ENCODE peak calls at places on chromosomes 3 and 15, in ten cellular contexts. D is gastrocnemius medialis; U is PC-9; O is PC-3; A is cardiac muscle cell; J is GM12864; V is naive thymus-derived CD4-positive, alpha-beta T cell; Y is keratinocyte; X is GM23338; K is tibial nerve. R is an unnamed sample.

GRCh38 chr15:96046620-96047240 is 283.8 kb upstream of the NR2F2 start:
- DNase-seq in D (no peak), U (no peak), O (no peak), A (no peak), J (no peak), V (no peak), Y (no peak), X (peak), K (no peak), R (no peak)

GRCh38 chr3:178966299-178967183 is 105.1 kb downstream of the ZMAT3 start:
- DNase-seq in D (no peak), U (no peak), O (peak), A (peak), J (peak), V (peak), Y (no peak), X (peak), K (peak), R (peak)

GRCh38 chr3:140188285-140188684 is 253.3 kb downstream of the CLSTN2 start:
- DNase-seq in D (peak), U (no peak), O (no peak), A (no peak), J (no peak), V (no peak), Y (no peak), X (no peak), K (no peak), R (no peak)

GRCh38 chr3:58839187-58839586 is 172.6 kb upstream of the FAM3D start:
- DNase-seq in D (no peak), U (no peak), O (no peak), A (no peak), J (no peak), V (no peak), Y (no peak), X (no peak), K (no peak), R (no peak)

GRCh38 chr3:128727996-128728395 is 2.0 kb downstream of the RAB7A start:
- DNase-seq in D (no peak), U (no peak), O (peak), A (no peak), J (no peak), V (no peak), Y (no peak), X (no peak), K (no peak), R (no peak)

GRCh38 chr3:52277071-52277964 is 1.1 kb downstream of the WDR82 start:
- DNase-seq in D (peak), U (peak), O (peak), A (peak), J (no peak), V (peak), Y (no peak), X (peak), K (peak), R (peak)

GRCh38 chr15:77025066-77025435 is 30.1 kb downstream of the PSTPIP1 start:
- DNase-seq in D (no peak), U (no peak), O (no peak), A (no peak), J (no peak), V (no peak), Y (no peak), X (no peak), K (no peak), R (no peak)

GRCh38 chr3:56761887-56762605 is 39.7 kb downstream of the ARHGEF3 start:
- DNase-seq in D (no peak), U (no peak), O (no peak), A (no peak), J (no peak), V (no peak), Y (no peak), X (no peak), K (no peak), R (peak)

GRCh38 chr3:8549354-8549753 is 47.7 kb downstream of the LMCD1 start:
- DNase-seq in D (no peak), U (no peak), O (no peak), A (no peak), J (no peak), V (no peak), Y (no peak), X (no peak), K (no peak), R (no peak)

GRCh38 chr15:84586641-84587160 is 14.1 kb upstream of the ZSCAN2 start:
- DNase-seq in D (no peak), U (no peak), O (no peak), A (no peak), J (no peak), V (no peak), Y (peak), X (peak), K (no peak), R (no peak)

GRCh38 chr3:190252080-190252479 is 70.2 kb downstream of the CLDN1 start:
- DNase-seq in D (no peak), U (no peak), O (no peak), A (no peak), J (no peak), V (no peak), Y (no peak), X (no peak), K (peak), R (peak)

GRCh38 chr3:185221203-185221602 is 32.6 kb downstream of the EHHADH start:
- DNase-seq in D (no peak), U (no peak), O (no peak), A (no peak), J (no peak), V (no peak), Y (no peak), X (no peak), K (no peak), R (no peak)

GRCh38 chr3:185210621-185211157 is 43.2 kb downstream of the EHHADH start:
- DNase-seq in D (no peak), U (no peak), O (no peak), A (no peak), J (no peak), V (no peak), Y (no peak), X (no peak), K (no peak), R (no peak)

GRCh38 chr3:185216587-185216918 is 37.3 kb downstream of the EHHADH start:
- DNase-seq in D (no peak), U (no peak), O (no peak), A (peak), J (no peak), V (no peak), Y (no peak), X (peak), K (no peak), R (peak)

GRCh38 chr3:185215873-185216586 is 37.8 kb downstream of the EHHADH start:
- DNase-seq in D (no peak), U (no peak), O (peak), A (peak), J (no peak), V (no peak), Y (no peak), X (peak), K (no peak), R (peak)
- H3K4me3 ChIP-seq in D (peak), U (no peak), O (no peak), A (no peak), J (peak), V (no peak), Y (no peak), X (peak), K (peak), R (peak)

DNA sequence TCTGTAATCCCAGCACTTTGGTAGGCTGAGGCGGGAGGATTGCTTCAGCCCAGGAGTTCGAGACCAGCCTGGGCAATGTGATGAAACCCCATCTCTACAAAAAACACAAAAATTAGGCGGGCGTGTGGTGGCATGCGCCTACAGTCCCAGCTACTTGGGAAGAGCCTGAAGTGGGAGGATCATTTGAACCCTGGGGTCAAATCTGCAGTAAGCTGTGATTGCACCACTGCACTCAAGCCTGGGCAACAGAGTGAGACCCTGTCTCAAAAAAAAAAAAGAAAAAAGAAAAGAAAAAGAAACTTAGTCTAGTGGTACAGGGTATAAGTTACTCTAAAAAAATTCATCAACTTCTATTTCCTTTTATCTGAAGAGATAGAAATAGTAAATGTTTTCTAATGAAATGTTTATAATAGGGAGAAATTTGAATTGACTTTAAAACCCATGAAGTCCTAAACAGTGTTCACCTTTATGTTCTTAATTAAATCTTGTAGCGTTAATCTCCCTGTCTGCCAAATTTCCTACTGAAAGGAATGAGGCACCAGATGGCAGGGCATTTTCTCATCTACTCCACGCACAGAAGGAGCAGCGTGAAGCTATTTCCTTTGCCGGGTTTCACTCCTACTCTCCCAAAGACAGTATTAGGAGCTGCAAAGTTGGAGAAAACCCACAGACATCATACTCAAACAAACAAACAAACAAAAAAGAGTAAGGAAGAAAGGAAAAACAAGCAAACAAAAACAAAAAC is 1.9 kb downstream of the PCLAF start:
- DNase-seq in D (no peak), U (no peak), O (no peak), A (no peak), J (no peak), V (no peak), Y (no peak), X (no peak), K (no peak), R (peak)
- H3K4me3 ChIP-seq in D (no peak), U (no peak), O (peak), A (no peak), J (peak), V (no peak), Y (no peak), X (peak), K (no peak), R (peak)

DNA sequence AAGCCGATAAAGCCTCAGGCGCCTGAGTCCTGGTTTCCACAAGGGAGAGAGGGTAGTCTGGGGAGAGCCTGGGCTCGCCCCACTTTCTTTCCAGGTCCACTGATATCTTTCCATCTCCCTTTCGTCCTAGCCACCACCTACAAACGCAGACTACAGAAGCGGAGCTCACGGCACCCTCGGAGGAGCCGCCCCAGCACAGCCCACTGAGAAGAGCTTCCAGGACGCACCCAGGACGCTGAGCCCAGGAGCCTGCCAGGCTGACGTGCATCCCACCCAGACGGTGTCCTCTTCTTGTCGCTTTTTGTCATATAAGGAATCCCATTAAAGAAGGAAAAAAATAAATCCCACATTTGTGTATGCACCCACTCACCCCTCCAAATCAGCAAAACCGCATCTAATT is 21.1 kb downstream of the HAPLN3 start:
- DNase-seq in D (no peak), U (no peak), O (no peak), A (no peak), J (no peak), V (no peak), Y (no peak), X (no peak), K (no peak), R (no peak)
- H3K4me3 ChIP-seq in D (no peak), U (no peak), O (no peak), A (no peak), J (no peak), V (no peak), Y (no peak), X (no peak), K (no peak), R (no peak)

GRCh38 chr15:81118361-81118760 is 15.7 kb upstream of the CFAP161 start:
- DNase-seq in D (no peak), U (no peak), O (no peak), A (no peak), J (no peak), V (no peak), Y (no peak), X (peak), K (no peak), R (no peak)
- H3K4me3 ChIP-seq in D (no peak), U (no peak), O (no peak), A (peak), J (no peak), V (no peak), Y (no peak), X (peak), K (no peak), R (no peak)

DNA sequence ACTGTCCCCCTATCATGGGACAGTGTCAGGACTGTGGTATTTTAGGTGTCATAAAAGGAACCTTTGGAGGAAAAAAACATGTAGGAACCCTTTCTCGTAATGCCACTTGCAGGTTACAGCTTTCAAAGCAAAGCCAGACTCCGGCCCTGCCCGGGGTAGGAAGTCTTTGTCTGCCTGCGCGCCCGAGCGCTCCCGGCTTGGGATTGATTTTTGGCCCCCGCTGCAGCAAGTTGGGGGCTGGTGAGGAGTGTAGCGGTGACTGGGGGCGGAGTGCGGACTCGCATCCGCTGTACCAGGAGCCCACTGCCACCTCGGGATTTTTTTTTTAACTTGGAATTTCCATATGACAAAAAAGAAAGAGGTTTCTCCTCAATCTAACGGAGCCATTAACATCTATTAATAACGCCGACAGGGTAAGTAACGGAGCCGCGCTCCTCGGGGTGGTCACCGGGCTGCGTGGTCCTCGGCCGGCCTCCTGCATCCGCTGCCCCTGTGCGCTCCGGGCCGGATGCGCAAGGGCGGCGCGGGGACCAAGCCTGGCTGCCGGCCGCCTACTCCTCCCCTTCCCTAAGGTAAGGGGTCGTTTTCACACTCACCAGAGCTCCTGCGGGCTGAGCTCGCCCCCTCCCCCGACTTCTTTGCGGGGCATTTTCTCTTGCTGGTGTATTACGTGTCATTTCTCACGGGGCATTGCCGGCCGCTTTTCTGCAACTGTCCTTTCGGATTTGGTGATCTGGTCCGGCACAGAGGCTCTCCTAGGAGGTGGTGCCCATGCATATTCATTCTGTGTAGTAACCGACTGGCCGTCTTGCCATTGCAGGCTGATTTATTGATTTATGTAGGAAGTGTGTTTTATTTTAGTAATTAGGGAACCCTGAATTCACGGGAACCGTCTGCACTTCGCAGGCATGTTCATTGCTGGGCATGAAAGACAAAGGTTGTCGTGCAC is 219.8 kb upstream of the TOPAZ1 start:
- DNase-seq in D (no peak), U (no peak), O (no peak), A (peak), J (no peak), V (no peak), Y (no peak), X (peak), K (no peak), R (peak)
- H3K4me3 ChIP-seq in D (peak), U (no peak), O (no peak), A (peak), J (peak), V (no peak), Y (no peak), X (peak), K (no peak), R (peak)

R was measured in astrocyte of the spinal cord.